ENCODE peak calls at places on chromosomes 7 and 10, in five cellular contexts. One of them, this sample, is unnamed.

GRCh38 chr10:77564781-77565589 is 72.6 kb downstream of the KCNMA1 start:
- DNase-seq in mesendoderm: peak; percentile 97
- DNase-seq in CD4-positive, CD25-positive, alpha-beta regulatory T cell: no peak
- DNase-seq in heart right ventricle: no peak
- DNase-seq in vagina: no peak
- DNase-seq in this sample: peak; percentile 44

GRCh38 chr10:70232155-70232858 is 922 bp downstream of the PPA1 start:
- DNase-seq in vagina: no peak
- DNase-seq in mesendoderm: peak; percentile 69
- DNase-seq in heart right ventricle: peak; percentile 56
- DNase-seq in CD4-positive, CD25-positive, alpha-beta regulatory T cell: peak; percentile 62
- DNase-seq in this sample: peak; percentile 49

GRCh38 chr7:45580053-45580872 is 6.1 kb downstream of the ADCY1 start:
- DNase-seq in vagina: no peak
- DNase-seq in mesendoderm: peak; percentile 41
- DNase-seq in heart right ventricle: no peak
- DNase-seq in CD4-positive, CD25-positive, alpha-beta regulatory T cell: no peak
- DNase-seq in this sample: no peak

GRCh38 chr7:29649010-29649716 is 85.5 kb downstream of the PRR15 start:
- DNase-seq in heart right ventricle: no peak
- DNase-seq in CD4-positive, CD25-positive, alpha-beta regulatory T cell: no peak
- DNase-seq in mesendoderm: no peak
- DNase-seq in vagina: no peak
- DNase-seq in this sample: no peak

GRCh38 chr10:127293640-127294039 is 97.2 kb upstream of the INSYN2A start:
- DNase-seq in mesendoderm: no peak
- DNase-seq in heart right ventricle: no peak
- DNase-seq in CD4-positive, CD25-positive, alpha-beta regulatory T cell: peak; percentile 78
- DNase-seq in vagina: no peak
- DNase-seq in this sample: no peak

GRCh38 chr7:130490888-130491771 is 755 bp upstream of the MEST start:
- DNase-seq in vagina: no peak
- DNase-seq in heart right ventricle: peak; percentile 29
- DNase-seq in CD4-positive, CD25-positive, alpha-beta regulatory T cell: peak; percentile 15
- DNase-seq in mesendoderm: no peak
- DNase-seq in this sample: peak; percentile 35

GRCh38 chr7:138299046-138299445 is 161.0 kb upstream of the TRIM24 start:
- DNase-seq in heart right ventricle: no peak
- DNase-seq in CD4-positive, CD25-positive, alpha-beta regulatory T cell: no peak
- DNase-seq in mesendoderm: no peak
- DNase-seq in vagina: no peak
- DNase-seq in this sample: no peak

GRCh38 chr10:126787201-126787600 is 116.7 kb upstream of the C10orf90 start:
- DNase-seq in vagina: no peak
- DNase-seq in CD4-positive, CD25-positive, alpha-beta regulatory T cell: no peak
- DNase-seq in heart right ventricle: no peak
- DNase-seq in mesendoderm: no peak
- DNase-seq in this sample: no peak

GRCh38 chr7:83836028-83836427 is 187.1 kb upstream of the SEMA3E start:
- DNase-seq in CD4-positive, CD25-positive, alpha-beta regulatory T cell: no peak
- DNase-seq in mesendoderm: no peak
- DNase-seq in heart right ventricle: no peak
- DNase-seq in vagina: no peak
- DNase-seq in this sample: no peak

GRCh38 chr10:80319318-80319717 is 29.9 kb upstream of the MAT1A start:
- DNase-seq in vagina: no peak
- DNase-seq in mesendoderm: no peak
- DNase-seq in CD4-positive, CD25-positive, alpha-beta regulatory T cell: no peak
- DNase-seq in heart right ventricle: no peak
- DNase-seq in this sample: no peak

GRCh38 chr10:61673360-61673759 is 10.6 kb downstream of the CABCOCO1 start:
- DNase-seq in vagina: no peak
- DNase-seq in heart right ventricle: no peak
- DNase-seq in mesendoderm: no peak
- DNase-seq in CD4-positive, CD25-positive, alpha-beta regulatory T cell: no peak
- DNase-seq in this sample: no peak

GRCh38 chr10:8233832-8234259 is 179.4 kb downstream of the GATA3 start:
- DNase-seq in CD4-positive, CD25-positive, alpha-beta regulatory T cell: no peak
- DNase-seq in mesendoderm: no peak
- DNase-seq in vagina: no peak
- DNase-seq in heart right ventricle: no peak
- DNase-seq in this sample: no peak

GRCh38 chr7:152969335-152969734 is 209.8 kb downstream of the ACTR3B start:
- DNase-seq in CD4-positive, CD25-positive, alpha-beta regulatory T cell: no peak
- DNase-seq in mesendoderm: peak; percentile 59
- DNase-seq in vagina: no peak
- DNase-seq in heart right ventricle: no peak
- DNase-seq in this sample: no peak

GRCh38 chr10:20369863-20370736 is 527.0 kb downstream of the NEBL start:
- DNase-seq in heart right ventricle: peak; percentile 6
- DNase-seq in vagina: no peak
- DNase-seq in mesendoderm: peak; percentile 77
- DNase-seq in CD4-positive, CD25-positive, alpha-beta regulatory T cell: no peak
- DNase-seq in this sample: peak; percentile 5

GRCh38 chr10:53597835-53598251 is 825.3 kb upstream of the MBL2 start:
- DNase-seq in CD4-positive, CD25-positive, alpha-beta regulatory T cell: no peak
- DNase-seq in vagina: no peak
- DNase-seq in mesendoderm: peak; percentile 97
- DNase-seq in heart right ventricle: no peak
- DNase-seq in this sample: peak; percentile 30

GRCh38 chr7:35374858-35375257 is 121.0 kb upstream of the TBX20 start:
- DNase-seq in mesendoderm: peak; percentile 34
- DNase-seq in heart right ventricle: peak; percentile 69
- DNase-seq in CD4-positive, CD25-positive, alpha-beta regulatory T cell: no peak
- DNase-seq in vagina: peak; percentile 44
- DNase-seq in this sample: no peak

GRCh38 chr10:37314862-37315261 is 189.5 kb downstream of the ANKRD30A start:
- DNase-seq in mesendoderm: no peak
- DNase-seq in CD4-positive, CD25-positive, alpha-beta regulatory T cell: no peak
- DNase-seq in vagina: no peak
- DNase-seq in heart right ventricle: no peak
- DNase-seq in this sample: peak; percentile 64

GRCh38 chr10:72272689-72273409 is 875 bp upstream of the DDIT4 start:
- DNase-seq in heart right ventricle: peak; percentile 89
- DNase-seq in mesendoderm: peak; percentile 99
- DNase-seq in vagina: peak; percentile 98
- DNase-seq in CD4-positive, CD25-positive, alpha-beta regulatory T cell: no peak
- DNase-seq in this sample: no peak

GRCh38 chr10:21427804-21428481 is 97.5 kb downstream of the SKIDA1 start:
- DNase-seq in heart right ventricle: no peak
- DNase-seq in vagina: no peak
- DNase-seq in CD4-positive, CD25-positive, alpha-beta regulatory T cell: peak; percentile 30
- DNase-seq in mesendoderm: peak; percentile 40
- DNase-seq in this sample: peak; percentile 70

GRCh38 chr10:88386878-88387773 is 196.0 kb downstream of the RNLS start:
- DNase-seq in heart right ventricle: peak; percentile 57
- DNase-seq in CD4-positive, CD25-positive, alpha-beta regulatory T cell: peak; percentile 59
- DNase-seq in vagina: no peak
- DNase-seq in mesendoderm: peak; percentile 73
- DNase-seq in this sample: peak; percentile 57

GRCh38 chr7:18145160-18145559 is 117.5 kb upstream of the PRPS1L1 start:
- DNase-seq in mesendoderm: no peak
- DNase-seq in CD4-positive, CD25-positive, alpha-beta regulatory T cell: no peak
- DNase-seq in heart right ventricle: no peak
- DNase-seq in vagina: no peak
- DNase-seq in this sample: no peak

GRCh38 chr7:36406156-36406555 is 16.5 kb downstream of the ANLN start:
- DNase-seq in CD4-positive, CD25-positive, alpha-beta regulatory T cell: no peak
- DNase-seq in mesendoderm: peak; percentile 17
- DNase-seq in vagina: no peak
- DNase-seq in heart right ventricle: no peak
- DNase-seq in this sample: no peak

GRCh38 chr7:36407636-36408550 is 18.2 kb downstream of the ANLN start:
- DNase-seq in heart right ventricle: no peak
- DNase-seq in mesendoderm: no peak
- DNase-seq in vagina: no peak
- DNase-seq in CD4-positive, CD25-positive, alpha-beta regulatory T cell: no peak
- DNase-seq in this sample: no peak

GRCh38 chr7:36405409-36405803 is 15.7 kb downstream of the ANLN start:
- DNase-seq in mesendoderm: no peak
- DNase-seq in CD4-positive, CD25-positive, alpha-beta regulatory T cell: no peak
- DNase-seq in heart right ventricle: no peak
- DNase-seq in vagina: no peak
- DNase-seq in this sample: no peak

GRCh38 chr7:36408589-36408988 is 18.9 kb downstream of the ANLN start:
- DNase-seq in vagina: no peak
- DNase-seq in heart right ventricle: no peak
- DNase-seq in mesendoderm: no peak
- DNase-seq in CD4-positive, CD25-positive, alpha-beta regulatory T cell: no peak
- DNase-seq in this sample: no peak

DNA sequence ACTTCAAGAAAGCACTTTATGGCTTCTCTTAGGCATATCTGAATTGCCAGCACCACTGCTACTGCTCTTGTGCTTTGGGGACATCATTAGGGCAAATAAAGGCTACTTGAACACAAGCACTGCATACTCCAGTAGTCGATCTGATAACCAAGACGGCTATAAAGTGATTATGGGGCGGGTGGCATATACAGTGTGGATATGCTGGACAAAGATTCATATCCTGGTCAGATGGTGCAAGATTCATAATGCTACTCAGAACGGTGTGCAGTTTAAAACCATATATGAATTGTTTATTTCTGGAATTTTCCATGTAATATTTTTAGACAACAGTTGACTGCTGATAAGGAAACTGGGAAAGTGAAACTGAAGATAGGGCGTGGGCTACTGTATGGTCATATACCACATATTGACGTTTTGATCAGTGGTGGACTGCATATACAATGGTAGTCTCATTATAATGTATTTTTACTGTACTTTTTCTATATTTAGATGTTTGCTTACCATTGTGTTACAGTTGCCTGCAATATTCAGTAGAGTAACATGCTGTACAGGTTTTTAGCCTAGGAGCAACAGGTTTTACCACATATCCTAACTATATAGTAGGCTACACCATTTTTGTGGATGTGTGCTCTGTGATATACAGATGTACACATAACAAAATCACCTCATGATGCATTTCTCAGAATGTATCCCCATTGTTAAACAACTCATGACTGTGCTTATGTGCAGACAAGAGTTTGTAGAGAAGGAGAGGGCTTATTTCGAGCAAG is 15.2 kb downstream of the ANLN start:
- DNase-seq in mesendoderm: no peak
- DNase-seq in CD4-positive, CD25-positive, alpha-beta regulatory T cell: no peak
- DNase-seq in heart right ventricle: no peak
- DNase-seq in vagina: no peak
- DNase-seq in this sample: no peak
- H3K27me3 ChIP-seq in mesendoderm: no peaks in the 10 kb centered on the region
- H3K27me3 ChIP-seq in CD4-positive, CD25-positive, alpha-beta regulatory T cell: no peaks in the 10 kb centered on the region
- H3K27me3 ChIP-seq in heart right ventricle: no peaks in the 10 kb centered on the region
- H3K27me3 ChIP-seq in vagina: no peaks in the 10 kb centered on the region
- H3K27me3 ChIP-seq in this sample: no peaks in the 10 kb centered on the region

DNA sequence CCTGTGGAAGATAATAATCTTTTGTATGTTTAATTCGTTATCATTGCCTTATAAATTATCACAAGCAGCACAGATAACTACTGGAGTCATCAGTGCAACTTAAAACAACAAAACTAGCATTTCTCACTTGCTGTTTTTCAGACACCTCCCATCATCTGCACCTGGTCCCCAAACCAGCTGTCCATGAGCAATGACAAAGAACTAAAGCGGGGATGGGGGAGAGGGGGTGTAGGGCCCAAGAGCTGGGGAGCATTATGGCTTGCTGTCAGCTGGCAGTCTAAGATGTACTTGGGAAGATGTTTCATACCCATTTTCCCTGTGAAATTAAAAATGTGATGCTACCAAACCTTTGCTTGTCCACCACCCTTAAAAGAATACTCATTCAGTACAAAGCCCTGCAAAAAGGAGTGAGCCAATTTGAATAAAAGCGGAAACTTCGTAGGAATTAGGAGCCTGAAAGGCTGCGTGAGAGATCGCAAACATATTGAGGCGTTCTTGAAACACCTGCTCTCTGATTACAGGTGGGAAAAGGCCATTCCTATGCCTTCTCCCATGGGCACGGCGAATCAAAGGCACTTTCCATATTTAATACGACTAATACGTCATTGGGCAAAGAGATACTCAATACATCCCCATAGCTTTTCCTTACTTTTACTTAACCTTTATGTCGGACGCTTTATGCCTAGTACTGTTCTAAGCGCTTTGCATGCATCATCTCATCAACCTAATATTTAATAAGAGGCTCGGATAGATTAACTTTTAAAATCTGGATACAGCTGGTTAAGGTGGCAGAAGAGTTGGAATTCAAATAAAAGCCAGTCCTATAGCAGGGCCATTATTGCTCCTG is 31.0 kb upstream of the KMT2E start:
- DNase-seq in CD4-positive, CD25-positive, alpha-beta regulatory T cell: peak; percentile 23
- DNase-seq in vagina: no peak
- DNase-seq in heart right ventricle: no peak
- DNase-seq in mesendoderm: no peak
- DNase-seq in this sample: no peak
- H3K4me1 ChIP-seq in CD4-positive, CD25-positive, alpha-beta regulatory T cell: peaks cover 42% of the 10 kb centered on the region
- H3K4me1 ChIP-seq in vagina: peaks cover 82% of the 10 kb centered on the region
- H3K4me1 ChIP-seq in heart right ventricle: peaks cover 52% of the 10 kb centered on the region
- H3K4me1 ChIP-seq in mesendoderm: peaks cover 15% of the 10 kb centered on the region
- H3K4me1 ChIP-seq in this sample: peaks cover 57% of the 10 kb centered on the region

GRCh38 chr7:157008206-157009169 is 2.0 kb downstream of the MNX1 start:
- DNase-seq in CD4-positive, CD25-positive, alpha-beta regulatory T cell: no peak
- DNase-seq in vagina: no peak
- DNase-seq in mesendoderm: peak; percentile 14
- DNase-seq in heart right ventricle: no peak
- DNase-seq in this sample: no peak
- H3K27me3 ChIP-seq in CD4-positive, CD25-positive, alpha-beta regulatory T cell: peaks cover 24% of the 10 kb centered on the region
- H3K27me3 ChIP-seq in vagina: peaks cover 24% of the 10 kb centered on the region
- H3K27me3 ChIP-seq in mesendoderm: peaks cover 78% of the 10 kb centered on the region
- H3K27me3 ChIP-seq in heart right ventricle: peaks cover 97% of the 10 kb centered on the region
- H3K27me3 ChIP-seq in this sample: peaks cover 97% of the 10 kb centered on the region

GRCh38 chr7:69668339-69668738 is 70.1 kb downstream of the AUTS2 start:
- DNase-seq in vagina: no peak
- DNase-seq in heart right ventricle: no peak
- DNase-seq in mesendoderm: no peak
- DNase-seq in CD4-positive, CD25-positive, alpha-beta regulatory T cell: no peak
- DNase-seq in this sample: no peak

GRCh38 chr7:69661342-69661741 is 63.1 kb downstream of the AUTS2 start:
- DNase-seq in CD4-positive, CD25-positive, alpha-beta regulatory T cell: no peak
- DNase-seq in heart right ventricle: no peak
- DNase-seq in vagina: no peak
- DNase-seq in mesendoderm: no peak
- DNase-seq in this sample: no peak

GRCh38 chr7:69663911-69664310 is 65.6 kb downstream of the AUTS2 start:
- DNase-seq in CD4-positive, CD25-positive, alpha-beta regulatory T cell: no peak
- DNase-seq in mesendoderm: no peak
- DNase-seq in heart right ventricle: no peak
- DNase-seq in vagina: no peak
- DNase-seq in this sample: no peak

GRCh38 chr7:69659964-69660363 is 61.7 kb downstream of the AUTS2 start:
- DNase-seq in CD4-positive, CD25-positive, alpha-beta regulatory T cell: no peak
- DNase-seq in heart right ventricle: no peak
- DNase-seq in vagina: no peak
- DNase-seq in mesendoderm: peak; percentile 81
- DNase-seq in this sample: no peak

DNA sequence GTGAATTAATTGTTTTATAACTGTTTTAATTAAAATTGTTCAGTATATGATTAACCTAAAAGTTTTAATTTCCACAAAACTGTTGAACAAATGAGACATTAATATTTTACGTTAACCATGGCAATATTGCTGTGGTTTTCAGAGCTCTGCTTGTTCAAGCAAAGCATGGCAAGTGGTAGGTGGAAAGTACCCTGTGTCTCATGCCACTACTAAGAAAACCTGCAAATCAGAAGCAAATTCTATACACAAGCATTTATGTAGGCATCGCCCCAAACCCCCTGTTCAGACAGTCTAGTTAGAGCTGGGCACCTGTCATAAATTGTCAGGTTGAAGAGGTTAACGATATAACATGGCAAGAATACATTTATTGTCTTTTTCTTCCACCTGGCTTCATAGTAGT is 66.2 kb downstream of the AUTS2 start:
- DNase-seq in mesendoderm: no peak
- DNase-seq in heart right ventricle: no peak
- DNase-seq in CD4-positive, CD25-positive, alpha-beta regulatory T cell: no peak
- DNase-seq in vagina: no peak
- DNase-seq in this sample: no peak
- H3K4me1 ChIP-seq in mesendoderm: no peaks in the 10 kb centered on the region
- H3K4me1 ChIP-seq in heart right ventricle: peaks cover 5% of the 10 kb centered on the region
- H3K4me1 ChIP-seq in CD4-positive, CD25-positive, alpha-beta regulatory T cell: no peaks in the 10 kb centered on the region
- H3K4me1 ChIP-seq in vagina: peaks cover 6% of the 10 kb centered on the region
- H3K4me1 ChIP-seq in this sample: no peaks in the 10 kb centered on the region